ENCODE peak calls at places on chromosome 16, in seven cellular contexts. H, E, S, O, K, Y and T are unnamed samples.

GRCh38 chr16:72124761-72125634 is 31.4 kb downstream of the DHX38 start:
- DNase-seq in E (no peak), O (peak; percentile 67), Y (peak; percentile 87), S (peak; percentile 86), H (peak; percentile 52), K (peak; percentile 46), T (peak; percentile 71)

GRCh38 chr16:27495191-27495590 is 54.5 kb downstream of the GTF3C1 start:
- DNase-seq in O (no peak), Y (peak; percentile 86), H (no peak), K (peak; percentile 16), E (no peak), S (peak; percentile 47), T (no peak)

GRCh38 chr16:75385507-75386152 is 47.7 kb downstream of the CFDP1 start:
- DNase-seq in O (peak; percentile 88), K (peak; percentile 80), E (no peak), H (peak; percentile 5), Y (peak; percentile 93), S (peak; percentile 95), T (peak; percentile 85)

GRCh38 chr16:29816694-29817441 is 916 bp downstream of the PAGR1 start:
- DNase-seq in O (peak; percentile 56), S (peak; percentile 64), E (no peak), K (no peak), H (peak; percentile 45), Y (peak; percentile 78), T (peak; percentile 64)

GRCh38 chr16:5938607-5939006 is 841.0 kb upstream of the EEF2KMT start:
- DNase-seq in S (no peak), O (no peak), K (no peak), E (no peak), Y (no peak), H (no peak), T (no peak)

GRCh38 chr16:72189865-72190371 is 18.0 kb upstream of the PMFBP1 start:
- DNase-seq in O (peak; percentile 32), E (no peak), Y (peak; percentile 91), K (no peak), S (peak; percentile 93), H (no peak), T (peak; percentile 41)

GRCh38 chr16:71484006-71484893 is 4.9 kb downstream of the ZNF19 start:
- DNase-seq in S (peak; percentile 97), Y (peak; percentile 97), E (peak; percentile 98), H (peak; percentile 76), K (peak; percentile 85), O (peak; percentile 88), T (peak; percentile 88)

GRCh38 chr16:86798247-86799041 is 220.1 kb downstream of the FOXL1 start:
- DNase-seq in S (no peak), Y (no peak), K (no peak), E (no peak), H (no peak), O (peak; percentile 56), T (peak; percentile 14)

GRCh38 chr16:88459366-88460055 is 6.4 kb downstream of the ZFPM1 start:
- DNase-seq in K (no peak), O (no peak), S (peak; percentile 20), Y (peak; percentile 83), H (no peak), E (no peak), T (no peak)

GRCh38 chr16:50303605-50304466 is 37.5 kb downstream of the ADCY7 start:
- DNase-seq in K (no peak), E (no peak), O (no peak), H (no peak), S (peak; percentile 71), Y (peak; percentile 91), T (no peak)

GRCh38 chr16:84014570-84015327 is 27.8 kb downstream of the SLC38A8 start:
- DNase-seq in O (no peak), H (no peak), K (no peak), S (no peak), E (no peak), Y (no peak), T (peak; percentile 3)

GRCh38 chr16:88439016-88439415 is 14.1 kb upstream of the ZFPM1 start:
- DNase-seq in Y (no peak), S (no peak), E (no peak), H (no peak), K (no peak), O (no peak), T (no peak)

GRCh38 chr16:12423151-12423550 is 380.5 kb downstream of the CPPED1 start:
- DNase-seq in O (no peak), H (no peak), K (no peak), E (no peak), S (no peak), Y (no peak), T (no peak)

GRCh38 chr16:12420661-12421209 is 383.0 kb downstream of the CPPED1 start:
- DNase-seq in H (no peak), O (no peak), E (no peak), S (no peak), Y (no peak), K (no peak), T (peak; percentile 14)

GRCh38 chr16:12421688-12422087 is 382.0 kb downstream of the CPPED1 start:
- DNase-seq in O (no peak), K (no peak), E (no peak), H (no peak), Y (no peak), S (no peak), T (no peak)

GRCh38 chr16:12426122-12426521 is 377.6 kb downstream of the CPPED1 start:
- DNase-seq in S (peak; percentile 21), K (no peak), O (no peak), Y (peak; percentile 18), E (no peak), H (no peak), T (no peak)

DNA sequence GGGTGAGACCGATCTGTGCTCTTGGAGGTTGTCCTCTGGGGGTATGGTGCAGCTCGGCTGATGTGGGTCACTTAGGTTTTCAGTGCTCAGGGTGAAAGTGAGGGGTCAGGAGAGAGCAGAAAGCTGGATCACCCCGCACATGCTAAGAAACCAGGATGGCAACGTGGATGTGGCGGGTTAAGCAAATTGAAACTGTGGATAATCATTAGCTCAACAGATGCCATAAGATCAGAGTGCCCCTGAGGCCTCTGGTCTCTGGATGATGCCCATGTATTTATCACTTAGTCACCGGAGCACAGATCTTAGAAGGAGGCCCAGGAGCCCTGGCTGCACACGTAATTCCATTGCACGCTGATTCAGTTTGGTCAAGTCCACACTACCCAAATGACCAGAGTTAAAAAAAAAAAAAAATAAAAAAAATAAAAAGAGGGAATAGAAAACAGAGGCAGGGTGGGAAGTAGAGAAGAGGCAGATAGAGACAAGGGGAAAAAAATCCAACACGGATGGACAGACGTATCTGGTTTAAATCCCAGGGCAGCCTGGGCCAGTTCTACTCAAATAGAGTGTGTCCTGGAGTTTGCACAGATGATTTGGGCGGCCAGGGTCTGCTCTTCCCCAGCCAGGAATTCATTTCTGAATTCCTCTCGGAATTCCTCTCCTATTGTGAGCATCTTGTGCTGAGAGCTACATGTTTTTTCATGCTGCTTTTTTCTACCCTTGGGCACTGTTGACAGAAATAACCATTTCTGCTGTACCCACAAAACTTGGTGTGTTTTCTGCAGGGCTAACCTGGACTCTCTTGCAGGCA is 378.3 kb downstream of the CPPED1 start:
- DNase-seq in S (no peak), O (no peak), E (no peak), K (no peak), H (no peak), Y (no peak), T (no peak)
- TF ChIP-seq CTCF in S (no peak), O (no peak), E (no peak), K (no peak), H (no peak), Y (no peak), T (no peak)

GRCh38 chr16:10182186-10182683 is at the start of gene GRIN2A:
- DNase-seq in H (no peak), S (no peak), O (no peak), K (no peak), Y (no peak), E (no peak), T (no peak)

GRCh38 chr16:10183606-10183959 is 1.4 kb upstream of the GRIN2A start:
- DNase-seq in Y (no peak), S (no peak), E (no peak), K (no peak), H (no peak), O (no peak), T (no peak)

GRCh38 chr16:10180771-10181163 is 1.5 kb downstream of the GRIN2A start:
- DNase-seq in H (no peak), E (no peak), Y (peak; percentile 4), S (no peak), K (no peak), O (no peak), T (no peak)

GRCh38 chr16:10180042-10180770 is 2.0 kb downstream of the GRIN2A start:
- DNase-seq in E (no peak), K (no peak), S (no peak), H (no peak), O (no peak), Y (no peak), T (no peak)

DNA sequence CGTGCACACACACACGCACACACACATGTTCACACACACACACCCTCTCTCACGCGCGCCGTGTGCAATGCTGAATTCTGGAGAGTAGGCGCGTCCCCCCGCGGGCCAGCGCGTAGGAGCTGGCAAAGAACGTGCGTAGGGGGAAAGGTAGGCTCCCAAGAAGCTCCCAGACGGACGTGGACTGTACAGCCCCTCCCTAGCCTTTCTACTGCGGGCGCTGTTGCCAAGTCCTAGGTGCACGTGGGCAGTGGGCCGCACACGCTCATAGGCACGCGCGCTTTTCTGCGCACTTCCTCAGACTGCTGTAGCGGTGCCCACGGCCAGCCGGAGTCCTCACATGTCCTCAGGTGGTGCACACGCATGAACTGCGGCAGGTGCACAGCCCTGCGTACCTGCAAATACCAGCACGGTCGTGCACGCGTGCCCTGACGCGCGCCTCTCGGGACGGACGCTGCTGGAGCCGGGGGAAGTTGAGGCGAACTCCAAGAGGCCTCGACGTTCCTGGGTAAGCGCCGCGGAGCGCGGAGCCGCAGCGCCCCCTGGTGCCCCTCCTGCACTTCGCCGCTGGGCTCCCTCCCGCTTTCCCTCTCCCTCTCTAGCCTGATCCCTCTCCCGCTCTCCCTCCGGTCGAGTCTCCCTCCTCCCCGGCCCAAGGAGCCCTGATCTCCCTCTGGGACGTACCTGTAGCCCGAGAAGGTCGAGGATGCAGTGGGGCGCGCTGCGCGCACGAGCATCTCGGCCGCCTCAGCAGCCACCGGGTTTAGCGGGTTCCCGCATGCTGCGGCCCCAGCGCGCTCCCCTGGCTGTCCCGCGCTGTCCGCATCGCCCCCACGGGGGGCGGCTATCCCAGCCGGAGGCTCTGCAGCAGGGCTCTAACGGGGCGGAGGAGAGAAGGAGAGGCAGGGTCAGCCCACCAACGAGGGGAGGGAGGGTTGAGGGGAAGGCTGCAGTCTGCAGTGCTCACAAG is 749 bp downstream of the GRIN2A start:
- DNase-seq in K (peak; percentile 34), H (peak; percentile 11), E (no peak), S (peak; percentile 43), Y (peak; percentile 56), O (peak; percentile 35), T (peak; percentile 23)
- TF ChIP-seq CTCF in K (peak; percentile 93), H (no peak), E (peak; percentile 97), S (peak; percentile 74), Y (peak; percentile 79), O (peak; percentile 94), T (peak; percentile 44)

GRCh38 chr16:9050102-9050830 is 41.2 kb upstream of the HAPSTR1 start:
- DNase-seq in Y (peak; percentile 36), E (no peak), S (peak; percentile 41), H (peak; percentile 8), O (no peak), K (no peak), T (peak; percentile 23)
- TF ChIP-seq CTCF in Y (peak; percentile 59), E (no peak), S (peak; percentile 72), H (no peak), O (peak; percentile 47), K (peak; percentile 40), T (peak; percentile 36)

DNA sequence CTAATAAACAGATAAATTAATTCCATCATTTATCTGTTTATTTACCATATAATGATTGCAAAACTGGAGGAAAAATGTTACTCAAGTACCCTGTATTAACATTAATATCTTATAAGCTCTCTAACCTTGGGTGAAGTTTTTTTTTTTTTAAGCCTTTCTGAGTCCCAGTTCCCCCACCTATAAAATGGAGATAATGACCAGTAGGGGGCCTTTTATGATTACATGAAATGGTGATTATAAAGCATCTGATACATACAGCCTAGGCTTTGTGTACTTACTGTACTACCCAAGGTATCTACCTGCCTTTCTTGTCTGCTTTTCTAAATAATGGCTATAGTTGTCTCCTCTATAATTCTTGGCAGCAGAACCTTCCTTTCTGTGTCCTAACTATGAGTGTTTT is 22.6 kb downstream of the LRRC36 start:
- DNase-seq in O (peak; percentile 59), H (no peak), S (peak; percentile 52), E (no peak), K (no peak), Y (peak; percentile 37), T (peak; percentile 39)
- TF ChIP-seq CTCF in O (peak; percentile 49), H (peak; percentile 38), S (peak; percentile 49), E (peak; percentile 37), K (peak; percentile 31), Y (peak; percentile 40), T (peak; percentile 32)